ENCODE peak calls at places on chromosome 4, in eight cellular contexts. M, R, U, F, T, D, E and J are unnamed samples.

GRCh38 chr4:174252412-174252811 is 31.1 kb downstream of the FBXO8 start:
- DNase-seq in M (no peak), R (no peak), U (no peak), F (no peak), T (no peak), D (no peak), E (no peak), J (no peak)

GRCh38 chr4:617644-618330 is 7.6 kb upstream of the PDE6B start:
- DNase-seq in M (no peak), R (peak; percentile 49), U (peak; percentile 64), F (no peak), T (no peak), D (no peak), E (no peak), J (peak; percentile 72)

GRCh38 chr4:101464596-101464995 is 117.3 kb upstream of the PPP3CA start:
- DNase-seq in M (no peak), R (no peak), U (no peak), F (no peak), T (no peak), D (no peak), E (no peak), J (no peak)

GRCh38 chr4:121070696-121071639 is 1.4 kb downstream of the NDNF start:
- DNase-seq in M (no peak), R (peak; percentile 67), U (peak; percentile 71), F (peak; percentile 75), T (no peak), D (peak; percentile 28), E (no peak), J (no peak)

GRCh38 chr4:127648061-127648460 is 15.3 kb downstream of the INTU start:
- DNase-seq in M (no peak), R (no peak), U (no peak), F (no peak), T (no peak), D (no peak), E (no peak), J (no peak)

GRCh38 chr4:153438916-153439756 is 27.0 kb upstream of the TMEM131L start:
- DNase-seq in M (no peak), R (no peak), U (no peak), F (no peak), T (no peak), D (no peak), E (no peak), J (peak; percentile 27)

GRCh38 chr4:153232768-153233167 is 28.5 kb downstream of the TRIM2 start:
- DNase-seq in M (no peak), R (peak; percentile 38), U (no peak), F (no peak), T (no peak), D (peak; percentile 48), E (no peak), J (no peak)

GRCh38 chr4:825969-826330 is at the start of gene CPLX1:
- DNase-seq in M (no peak), R (no peak), U (peak; percentile 44), F (no peak), T (no peak), D (no peak), E (peak; percentile 92), J (no peak)

GRCh38 chr4:7068883-7069282 is 1.0 kb upstream of the GRPEL1 start:
- DNase-seq in M (no peak), R (no peak), U (no peak), F (peak; percentile 43), T (no peak), D (no peak), E (peak; percentile 44), J (no peak)

GRCh38 chr4:163536101-163536500 is 41.6 kb downstream of the TMA16 start:
- DNase-seq in M (no peak), R (no peak), U (no peak), F (no peak), T (no peak), D (no peak), E (no peak), J (no peak)

GRCh38 chr4:149793459-149793858 is 22.2 kb downstream of the IQCM start:
- DNase-seq in M (no peak), R (no peak), U (no peak), F (no peak), T (no peak), D (no peak), E (no peak), J (no peak)

GRCh38 chr4:31755751-31756150 is 1035.6 kb downstream of the PCDH7 start:
- DNase-seq in M (no peak), R (no peak), U (no peak), F (no peak), T (no peak), D (no peak), E (no peak), J (no peak)

GRCh38 chr4:63315651-63316050 is 1093.6 kb downstream of the TECRL start:
- DNase-seq in M (no peak), R (no peak), U (no peak), F (no peak), T (no peak), D (no peak), E (no peak), J (no peak)

GRCh38 chr4:25013756-25014737 is 16.7 kb downstream of the LGI2 start:
- DNase-seq in M (no peak), R (no peak), U (no peak), F (no peak), T (no peak), D (no peak), E (no peak), J (peak; percentile 25)

GRCh38 chr4:100146756-100147155 is 43.5 kb downstream of the DDIT4L start:
- DNase-seq in M (no peak), R (no peak), U (no peak), F (peak; percentile 14), T (no peak), D (peak; percentile 23), E (no peak), J (no peak)

GRCh38 chr4:113686950-113687718 is 74.4 kb downstream of the CAMK2D start:
- DNase-seq in M (no peak), R (no peak), U (no peak), F (no peak), T (no peak), D (peak; percentile 54), E (no peak), J (no peak)

GRCh38 chr4:83022724-83023427 is 12.1 kb upstream of the COPS4 start:
- DNase-seq in M (no peak), R (no peak), U (no peak), F (no peak), T (no peak), D (no peak), E (no peak), J (no peak)

GRCh38 chr4:112938461-112939058 is 110.9 kb upstream of the ANK2 start:
- DNase-seq in M (no peak), R (no peak), U (no peak), F (no peak), T (no peak), D (peak; percentile 72), E (no peak), J (no peak)

GRCh38 chr4:159425749-159426376 is 323.0 kb downstream of the RAPGEF2 start:
- DNase-seq in M (no peak), R (no peak), U (no peak), F (no peak), T (no peak), D (no peak), E (no peak), J (no peak)

GRCh38 chr4:129350800-129351199 is 254.8 kb downstream of the C4orf33 start:
- DNase-seq in M (no peak), R (peak; percentile 39), U (no peak), F (no peak), T (no peak), D (no peak), E (no peak), J (no peak)
- TF ChIP-seq CTCF in M (no peak), R (no peak), U (no peak), F (no peak), T (no peak), D (no peak), E (no peak), J (no peak)

GRCh38 chr4:93199492-93199891 is 629.1 kb upstream of the ATOH1 start:
- DNase-seq in M (no peak), R (no peak), U (no peak), F (no peak), T (no peak), D (peak; percentile 54), E (no peak), J (no peak)
- TF ChIP-seq CTCF in M (peak; percentile 68), R (no peak), U (peak; percentile 35), F (no peak), T (peak; percentile 48), D (peak; percentile 14), E (no peak), J (peak; percentile 71)

GRCh38 chr4:46648088-46648744 is 258.3 kb upstream of the GABRA2 start:
- DNase-seq in M (no peak), R (no peak), U (no peak), F (no peak), T (no peak), D (peak; percentile 67), E (peak; percentile 9), J (no peak)
- TF ChIP-seq CTCF in M (peak; percentile 15), R (no peak), U (no peak), F (no peak), T (no peak), D (peak; percentile 55), E (peak; percentile 31), J (peak; percentile 27)

GRCh38 chr4:185813133-185813532 is 1.1 kb upstream of the SORBS2 start:
- DNase-seq in M (no peak), R (no peak), U (no peak), F (no peak), T (no peak), D (no peak), E (no peak), J (no peak)
- TF ChIP-seq CTCF in M (no peak), R (no peak), U (no peak), F (no peak), T (no peak), D (no peak), E (no peak), J (no peak)

DNA sequence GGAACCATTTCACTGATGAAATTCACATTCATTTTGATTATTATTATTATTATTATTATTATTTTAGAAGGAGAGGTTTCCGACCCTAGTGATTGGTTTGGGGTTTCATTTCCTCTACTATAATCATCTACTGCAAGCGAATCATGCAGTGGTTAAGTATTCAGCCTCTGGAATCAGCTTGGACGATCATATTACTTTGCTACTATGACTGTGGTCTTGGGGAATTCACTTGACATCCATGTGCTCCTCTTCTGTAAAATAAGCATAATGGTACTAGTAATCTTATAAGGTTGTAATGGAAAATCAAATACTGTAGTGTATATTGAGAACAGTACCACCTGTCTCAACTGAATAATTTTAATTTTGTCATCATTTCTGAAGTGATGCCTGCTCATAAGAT is 132.1 kb upstream of the SLC4A4 start:
- DNase-seq in M (no peak), R (no peak), U (no peak), F (no peak), T (no peak), D (no peak), E (no peak), J (no peak)
- TF ChIP-seq CTCF in M (no peak), R (no peak), U (no peak), F (no peak), T (no peak), D (no peak), E (no peak), J (no peak)

DNA sequence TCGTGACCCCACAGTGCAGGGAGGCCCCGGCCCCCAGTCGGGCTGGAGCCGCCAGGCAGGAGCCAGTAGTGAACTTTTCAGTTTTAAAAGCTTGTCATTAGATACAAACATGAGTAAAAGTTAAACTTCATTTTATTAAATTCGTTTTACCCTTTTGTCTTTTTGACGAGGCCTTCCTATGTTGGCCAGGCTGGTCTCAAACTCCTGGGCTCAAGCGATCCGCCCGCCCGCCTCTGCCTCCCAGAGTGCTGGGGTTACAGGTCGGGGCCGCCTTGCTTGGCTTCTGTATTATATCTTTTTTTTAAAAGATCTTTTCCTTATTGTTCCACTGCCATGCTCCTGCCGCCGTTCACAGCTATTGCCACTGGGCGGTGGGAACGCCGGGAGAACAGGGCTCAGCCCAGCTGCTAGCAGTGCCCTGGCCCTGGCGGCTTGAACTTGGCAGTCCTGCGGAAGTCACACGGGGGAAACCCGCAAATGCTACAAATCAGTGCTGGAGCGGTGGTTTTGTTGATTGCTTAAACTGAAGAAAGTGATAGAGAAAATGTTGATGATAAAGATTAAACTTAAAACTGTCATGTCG is 968 bp upstream of the NELFA start:
- DNase-seq in M (no peak), R (peak; percentile 59), U (peak; percentile 79), F (peak; percentile 49), T (peak; percentile 65), D (peak; percentile 65), E (no peak), J (no peak)
- TF ChIP-seq CTCF in M (peak; percentile 47), R (no peak), U (peak; percentile 23), F (no peak), T (peak; percentile 21), D (peak; percentile 22), E (no peak), J (no peak)